ENCODE peak calls at places on chromosomes 6 and 20, in nine cellular contexts. S, V, W, R, Y, O, M, J and Z are unnamed samples.

GRCh38 chr20:49899551-49900383 is 15.6 kb downstream of the SPATA2 start:
- DNase-seq in S (no peak), V (no peak), M (no peak), Y (no peak), O (no peak), J (no peak), W (no peak), R (no peak), Z (no peak)

GRCh38 chr20:24829649-24830370 is 119.3 kb upstream of the CST7 start:
- DNase-seq in O (no peak), W (no peak), V (no peak), M (no peak), R (no peak), J (no peak), S (no peak), Y (no peak), Z (no peak)

GRCh38 chr6:28816909-28817807 is 106.6 kb downstream of the TRIM27 start:
- DNase-seq in J (no peak), Y (no peak), R (peak), O (peak), W (no peak), S (no peak), V (peak), M (peak), Z (no peak)

GRCh38 chr20:62953167-62953838 is 794 bp downstream of the SLC17A9 start:
- DNase-seq in R (no peak), M (no peak), W (no peak), J (no peak), S (no peak), V (no peak), O (no peak), Y (no peak), Z (no peak)

GRCh38 chr20:3704085-3704484 is 8.3 kb downstream of the SIGLEC1 start:
- DNase-seq in V (no peak), W (no peak), J (no peak), Y (no peak), M (no peak), S (no peak), O (no peak), R (no peak), Z (no peak)

GRCh38 chr20:3449319-3449718 is 21.5 kb upstream of the ATRN start:
- DNase-seq in R (no peak), S (no peak), J (no peak), O (no peak), V (no peak), M (no peak), W (no peak), Y (no peak), Z (no peak)

GRCh38 chr6:2197177-2197671 is 48.2 kb downstream of the GMDS start:
- DNase-seq in J (no peak), V (no peak), Y (no peak), R (peak), S (no peak), M (no peak), O (no peak), W (no peak), Z (no peak)

GRCh38 chr6:82862543-82862942 is 203.1 kb downstream of the UBE3D start:
- DNase-seq in M (no peak), V (no peak), S (no peak), Y (no peak), J (no peak), O (no peak), R (peak), W (no peak), Z (no peak)

GRCh38 chr6:121668259-121668658 is 232.8 kb downstream of the GJA1 start:
- DNase-seq in W (no peak), Y (no peak), S (no peak), V (no peak), J (no peak), O (no peak), M (no peak), R (peak), Z (no peak)

GRCh38 chr20:63686492-63687321 is 9.7 kb upstream of the TNFRSF6B start:
- DNase-seq in O (no peak), S (no peak), V (no peak), J (no peak), R (peak), Y (no peak), M (peak), W (peak), Z (peak)

GRCh38 chr6:160124007-160124406 is 2.4 kb downstream of the SLC22A1 start:
- DNase-seq in O (no peak), R (no peak), W (no peak), J (no peak), V (no peak), M (no peak), S (no peak), Y (no peak), Z (no peak)

GRCh38 chr6:83215131-83216047 is 22.2 kb downstream of the RWDD2A start:
- DNase-seq in O (peak), V (peak), M (peak), R (peak), J (no peak), W (peak), S (peak), Y (peak), Z (no peak)

GRCh38 chr6:63611560-63611959 is 24.0 kb upstream of the PHF3 start:
- DNase-seq in Y (no peak), W (no peak), M (no peak), R (no peak), S (no peak), O (no peak), V (no peak), J (no peak), Z (no peak)

GRCh38 chr6:8627085-8627861 is 191.9 kb upstream of the SLC35B3 start:
- DNase-seq in M (no peak), R (peak), Y (no peak), W (no peak), J (no peak), V (no peak), S (no peak), O (no peak), Z (no peak)

GRCh38 chr6:165694296-165694695 is 31.3 kb upstream of the PDE10A start:
- DNase-seq in R (no peak), M (no peak), J (no peak), S (no peak), V (no peak), Y (no peak), W (no peak), O (no peak), Z (no peak)

GRCh38 chr6:113102761-113103160 is 754.4 kb upstream of the MARCKS start:
- DNase-seq in R (peak), V (no peak), S (no peak), Y (no peak), M (no peak), J (no peak), O (no peak), W (no peak), Z (no peak)

GRCh38 chr6:128307671-128308070 is 212.7 kb downstream of the PTPRK start:
- DNase-seq in W (no peak), V (no peak), O (no peak), M (no peak), S (no peak), J (no peak), R (no peak), Y (no peak), Z (no peak)

GRCh38 chr6:26033942-26034354 is 53.3 kb upstream of the HFE start:
- DNase-seq in O (peak), M (no peak), Y (no peak), S (no peak), J (no peak), V (no peak), R (no peak), W (no peak), Z (no peak)

GRCh38 chr20:45629496-45630100 is at the start of gene WFDC10A:
- DNase-seq in O (peak), M (peak), Y (no peak), V (peak), J (no peak), W (peak), S (peak), R (peak), Z (no peak)

GRCh38 chr6:14881399-14881798 is 364.5 kb upstream of the JARID2 start:
- DNase-seq in J (no peak), O (no peak), S (no peak), M (no peak), V (no peak), Y (no peak), W (no peak), R (peak), Z (no peak)

GRCh38 chr6:162690158-162690557 is 37.4 kb downstream of the PRKN start:
- DNase-seq in S (no peak), R (no peak), Y (no peak), O (no peak), J (no peak), V (no peak), M (no peak), W (no peak), Z (no peak)

GRCh38 chr6:1780468-1780867 is 170.8 kb downstream of the FOXC1 start:
- DNase-seq in Y (no peak), R (no peak), O (no peak), M (no peak), J (no peak), S (no peak), V (no peak), W (no peak), Z (no peak)

GRCh38 chr20:51666126-51666525 is 102.1 kb downstream of the ATP9A start:
- DNase-seq in M (no peak), R (no peak), Y (no peak), S (no peak), J (no peak), O (no peak), V (no peak), W (no peak), Z (no peak)

GRCh38 chr6:10451828-10452509 is 37.1 kb upstream of the TFAP2A start:
- DNase-seq in W (no peak), J (peak), M (no peak), V (no peak), Y (no peak), S (no peak), R (peak), O (no peak), Z (no peak)